ENCODE peak calls at places on chromosomes 13 and 19, in eight cellular contexts. H is brain microvascular endothelial cell, R is heart right ventricle, B is RWPE2, S is ascending aorta, O is stomach, W is breast epithelium, Q is left ventricle myocardium inferior. Y is an unnamed sample.

GRCh38 chr13:113565526-113566226 is 18.9 kb upstream of the TFDP1 start:
- DNase-seq in H (no peak), R (no peak), B (peak; percentile 29), S (no peak), O (peak; percentile 13), W (peak; percentile 31), Q (no peak), Y (peak; percentile 79)

GRCh38 chr13:22110368-22110767 is 439.5 kb downstream of the FGF9 start:
- DNase-seq in H (no peak), R (no peak), B (no peak), S (peak; percentile 28), O (no peak), W (no peak), Q (no peak), Y (no peak)

GRCh38 chr13:90689111-90689510 is 658.4 kb upstream of the MIR17HG start:
- DNase-seq in H (no peak), R (no peak), B (no peak), S (no peak), O (no peak), W (no peak), Q (no peak), Y (no peak)

GRCh38 chr19:35963514-35963913 is 27.3 kb downstream of the LRFN3 start:
- DNase-seq in H (peak; percentile 53), R (no peak), B (no peak), S (no peak), O (no peak), W (no peak), Q (no peak), Y (no peak)

GRCh38 chr19:7926021-7926726 is at the start of gene CTXN1:
- DNase-seq in H (no peak), R (peak; percentile 81), B (no peak), S (no peak), O (peak; percentile 79), W (peak; percentile 71), Q (peak; percentile 71), Y (no peak)

GRCh38 chr13:27044837-27045570 is 126.6 kb downstream of the USP12 start:
- DNase-seq in H (no peak), R (no peak), B (no peak), S (no peak), O (no peak), W (no peak), Q (no peak), Y (no peak)

GRCh38 chr19:8515317-8515716 is 1.4 kb upstream of the ZNF414 start:
- DNase-seq in H (no peak), R (no peak), B (no peak), S (no peak), O (no peak), W (no peak), Q (no peak), Y (no peak)

GRCh38 chr13:79767126-79767525 is 286.2 kb downstream of the NDFIP2 start:
- DNase-seq in H (no peak), R (no peak), B (no peak), S (no peak), O (no peak), W (no peak), Q (no peak), Y (no peak)

GRCh38 chr13:35857769-35858168 is 273.4 kb downstream of the DCLK1 start:
- DNase-seq in H (peak; percentile 59), R (no peak), B (no peak), S (no peak), O (no peak), W (no peak), Q (no peak), Y (no peak)

GRCh38 chr13:19781526-19781925 is 1.2 kb downstream of the PSPC1 start:
- DNase-seq in H (no peak), R (no peak), B (no peak), S (no peak), O (no peak), W (no peak), Q (no peak), Y (no peak)

GRCh38 chr19:31338069-31338767 is 11.0 kb downstream of the TSHZ3 start:
- DNase-seq in H (peak; percentile 66), R (peak; percentile 44), B (no peak), S (no peak), O (no peak), W (no peak), Q (peak; percentile 58), Y (no peak)

GRCh38 chr19:54478677-54479266 is 5.7 kb upstream of the CDC42EP5 start:
- DNase-seq in H (no peak), R (no peak), B (no peak), S (no peak), O (no peak), W (no peak), Q (no peak), Y (no peak)

GRCh38 chr13:45196622-45197021 is 4.2 kb downstream of the KCTD4 start:
- DNase-seq in H (peak; percentile 36), R (no peak), B (no peak), S (no peak), O (no peak), W (no peak), Q (no peak), Y (no peak)

GRCh38 chr13:109113427-109113826 is 484.0 kb downstream of the MYO16 start:
- DNase-seq in H (no peak), R (no peak), B (no peak), S (no peak), O (no peak), W (no peak), Q (no peak), Y (no peak)

GRCh38 chr19:35306473-35307246 is 14.7 kb downstream of the MAG start:
- DNase-seq in H (no peak), R (no peak), B (no peak), S (no peak), O (no peak), W (no peak), Q (no peak), Y (no peak)

GRCh38 chr13:106475852-106476251 is 59.6 kb downstream of the EFNB2 start:
- DNase-seq in H (no peak), R (no peak), B (no peak), S (no peak), O (no peak), W (no peak), Q (no peak), Y (no peak)

GRCh38 chr13:106477303-106477702 is 58.2 kb downstream of the EFNB2 start:
- DNase-seq in H (no peak), R (no peak), B (no peak), S (no peak), O (no peak), W (no peak), Q (no peak), Y (no peak)

GRCh38 chr13:106480511-106480910 is 55.0 kb downstream of the EFNB2 start:
- DNase-seq in H (no peak), R (no peak), B (no peak), S (no peak), O (no peak), W (no peak), Q (no peak), Y (no peak)

GRCh38 chr13:106481919-106482318 is 53.5 kb downstream of the EFNB2 start:
- DNase-seq in H (no peak), R (no peak), B (no peak), S (no peak), O (no peak), W (no peak), Q (no peak), Y (no peak)

DNA sequence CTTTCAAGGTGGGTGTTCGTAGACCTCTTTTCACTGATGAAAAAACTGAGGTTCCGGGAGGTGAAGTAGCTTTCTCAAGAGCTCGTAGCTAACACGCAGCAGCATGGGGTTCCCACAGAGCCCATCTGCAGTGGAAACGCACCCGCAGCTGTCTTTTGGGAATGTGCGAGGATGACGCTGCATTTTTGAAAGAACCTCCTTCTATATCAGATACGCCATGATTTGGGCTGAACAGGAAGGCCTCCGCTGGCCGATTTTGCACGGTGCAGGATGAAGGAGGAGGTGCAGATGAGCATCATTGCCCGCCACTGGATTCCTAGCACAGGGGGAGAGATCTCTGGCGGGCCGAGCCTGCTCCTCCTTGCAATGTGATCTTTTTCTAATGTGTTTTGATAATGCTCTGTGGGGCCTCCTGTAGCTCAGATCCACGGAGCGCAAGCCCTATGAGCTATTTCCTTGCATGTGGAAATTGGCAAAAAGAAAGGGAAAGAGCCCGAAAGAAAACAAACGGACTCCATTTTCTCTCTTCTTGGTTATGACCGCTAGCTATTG is 55.5 kb downstream of the EFNB2 start:
- DNase-seq in H (no peak), R (no peak), B (no peak), S (no peak), O (no peak), W (no peak), Q (no peak), Y (no peak)
- TF ChIP-seq CTCF in H (no peak), R (no peak), B (no peak), S (no peak), O (no peak), W (no peak), Q (no peak), Y (no peak)

DNA sequence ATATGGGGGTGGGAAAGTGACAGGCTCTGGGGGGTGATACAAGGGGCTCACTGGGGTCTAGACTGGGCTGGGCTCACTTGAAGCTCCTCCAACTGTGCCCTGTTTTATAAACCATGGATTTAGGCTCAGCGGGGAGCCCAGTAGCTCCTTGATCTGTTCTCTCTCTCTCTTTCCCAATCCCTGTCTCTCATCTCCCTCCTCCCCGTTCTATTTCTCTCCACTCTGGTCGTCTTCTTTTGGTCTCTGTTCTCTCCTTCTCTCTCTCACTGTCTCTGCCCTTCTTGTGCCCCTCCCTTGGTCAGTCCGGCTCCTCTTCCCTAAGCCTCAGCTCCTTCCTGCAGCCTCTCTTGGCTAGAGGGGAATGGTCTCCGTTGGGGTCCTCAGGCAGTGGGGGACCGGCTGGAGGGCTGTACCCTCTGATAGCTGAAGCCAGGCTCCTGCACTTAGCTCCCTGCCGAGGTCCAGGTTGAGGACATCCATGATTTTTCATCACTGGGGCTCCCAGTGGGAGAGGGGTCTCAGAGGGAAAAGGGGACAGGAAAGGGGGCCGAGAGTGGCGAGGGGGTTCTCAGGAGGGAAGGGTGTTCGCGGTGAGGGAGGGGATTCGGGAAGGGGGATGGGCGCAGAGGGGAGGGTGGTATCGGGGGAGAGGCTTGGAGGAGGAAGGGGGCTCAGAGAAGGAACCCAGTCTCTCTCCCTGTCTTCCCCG is 8.5 kb downstream of the UNC13A start:
- DNase-seq in H (no peak), R (no peak), B (no peak), S (no peak), O (no peak), W (no peak), Q (no peak), Y (no peak)
- H3K27ac ChIP-seq in H (peak overlapping the region; percentile 10), R (peak overlapping the region; percentile 60), B (no peak overlapping the region), S (peak overlapping the region; percentile 81), O (no peak overlapping the region), W (peak overlapping the region; percentile 38), Q (peak overlapping the region; percentile 58), Y (peak overlapping the region; percentile 61)

DNA sequence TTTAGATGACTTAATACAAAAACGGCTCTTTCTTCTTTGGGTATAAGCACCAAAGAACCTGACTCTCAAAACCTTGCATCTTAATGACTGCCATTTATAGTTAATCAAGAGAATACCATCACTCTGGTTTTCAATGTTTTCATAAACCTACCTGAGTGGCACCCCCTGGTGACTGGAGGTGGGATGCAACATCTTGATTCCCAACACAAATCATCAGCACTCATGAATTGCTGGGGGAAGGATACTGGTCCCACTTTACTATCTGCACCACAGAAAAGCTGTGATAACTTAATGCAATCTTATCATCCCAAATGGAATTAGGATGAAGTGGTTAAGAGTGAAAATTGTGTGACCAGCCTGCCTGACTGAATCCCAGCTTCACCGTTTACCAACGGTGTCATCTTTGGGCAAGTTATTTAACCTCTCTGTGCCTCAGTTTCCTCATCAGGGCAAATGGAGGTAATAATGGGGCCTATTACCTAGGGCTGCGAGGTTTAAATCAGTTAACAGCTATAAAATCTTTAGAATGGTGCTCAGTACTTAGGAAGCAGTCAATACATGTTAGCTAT is 366.4 kb downstream of the KLF12 start:
- DNase-seq in H (no peak), R (no peak), B (no peak), S (no peak), O (no peak), W (no peak), Q (no peak), Y (no peak)
- TF ChIP-seq CTCF in H (peak; percentile 66), R (no peak), B (peak; percentile 23), S (no peak), O (no peak), W (no peak), Q (peak; percentile 41), Y (no peak)

GRCh38 chr13:96860829-96861228 is 133.4 kb downstream of the OXGR1 start:
- DNase-seq in H (no peak), R (no peak), B (no peak), S (no peak), O (no peak), W (no peak), Q (no peak), Y (no peak)
- H3K27ac ChIP-seq in H (no peak overlapping the region), R (no peak overlapping the region), B (no peak overlapping the region), S (no peak overlapping the region), O (no peak overlapping the region), W (no peak overlapping the region), Q (no peak overlapping the region), Y (no peak overlapping the region)

Y was measured in vagina.